ENCODE peak calls at places on chromosome 16, in five cellular contexts. F is gastrocnemius medialis, Y is H1, Q is MM.1S, I is endodermal cell. K is an unnamed sample.

GRCh38 chr16:72590179-72590937 is 418.4 kb upstream of the PMFBP1 start:
- DNase-seq in F (no peak), Y (no peak), Q (peak; percentile 14), I (no peak), K (no peak)

GRCh38 chr16:89176147-89176690 is 4.7 kb downstream of the CDH15 start:
- DNase-seq in F (peak; percentile 61), Y (no peak), Q (no peak), I (no peak), K (no peak)

GRCh38 chr16:85172465-85173071 is 60.3 kb upstream of the CIBAR2 start:
- DNase-seq in F (peak; percentile 81), Y (no peak), Q (no peak), I (peak; percentile 86), K (no peak)

GRCh38 chr16:24646646-24646995 is 82.8 kb upstream of the TNRC6A start:
- DNase-seq in F (no peak), Y (no peak), Q (no peak), I (no peak), K (no peak)

GRCh38 chr16:87963400-87963799 is 12.2 kb downstream of the BANP start:
- DNase-seq in F (no peak), Y (no peak), Q (no peak), I (peak; percentile 26), K (no peak)

GRCh38 chr16:53356478-53357207 is 77.6 kb upstream of the RBL2 start:
- DNase-seq in F (no peak), Y (no peak), Q (no peak), I (peak; percentile 63), K (no peak)

GRCh38 chr16:88131966-88132365 is 180.7 kb downstream of the BANP start:
- DNase-seq in F (no peak), Y (no peak), Q (no peak), I (no peak), K (no peak)

GRCh38 chr16:25297151-25297787 is 39.6 kb upstream of the ZKSCAN2 start:
- DNase-seq in F (no peak), Y (no peak), Q (no peak), I (no peak), K (no peak)

GRCh38 chr16:85557083-85557975 is 55.8 kb upstream of the GSE1 start:
- DNase-seq in F (peak; percentile 48), Y (no peak), Q (peak; percentile 18), I (peak; percentile 77), K (no peak)

GRCh38 chr16:88804552-88805339 is 1.2 kb downstream of the CDT1 start:
- DNase-seq in F (no peak), Y (no peak), Q (peak; percentile 58), I (peak; percentile 80), K (no peak)

GRCh38 chr16:9014389-9014788 is 50.7 kb upstream of the USP7 start:
- DNase-seq in F (no peak), Y (no peak), Q (no peak), I (no peak), K (no peak)

GRCh38 chr16:12406840-12407690 is 396.6 kb downstream of the CPPED1 start:
- DNase-seq in F (no peak), Y (no peak), Q (no peak), I (no peak), K (no peak)

GRCh38 chr16:17499223-17499902 is 28.6 kb upstream of the XYLT1 start:
- DNase-seq in F (no peak), Y (no peak), Q (no peak), I (no peak), K (no peak)

GRCh38 chr16:24736758-24737157 is 7.3 kb downstream of the TNRC6A start:
- DNase-seq in F (no peak), Y (no peak), Q (no peak), I (no peak), K (no peak)

GRCh38 chr16:51146256-51146924 is 4.7 kb downstream of the SALL1 start:
- DNase-seq in F (no peak), Y (no peak), Q (no peak), I (no peak), K (no peak)
- TF ChIP-seq CTCF in F (no peak), Y (peak; percentile 10), Q (no peak), I (peak; percentile 48), K (peak; percentile 64)

GRCh38 chr16:1781758-1782407 is 488 bp downstream of the SPSB3 start:
- DNase-seq in F (no peak), Y (no peak), Q (peak; percentile 25), I (peak; percentile 75), K (no peak)
- TF ChIP-seq CTCF in F (peak; percentile 12), Y (no peak), Q (peak; percentile 10), I (peak; percentile 51), K (peak; percentile 56)

GRCh38 chr16:4273858-4274291 is 1.1 kb upstream of the TFAP4 start:
- DNase-seq in F (peak; percentile 31), Y (no peak), Q (peak; percentile 64), I (peak; percentile 92), K (peak; percentile 78)
- TF ChIP-seq CTCF in F (peak; percentile 28), Y (peak; percentile 39), Q (peak; percentile 51), I (peak; percentile 82), K (peak; percentile 78)

GRCh38 chr16:14652726-14653125 is 20.0 kb downstream of the BFAR start:
- DNase-seq in F (no peak), Y (no peak), Q (no peak), I (no peak), K (no peak)
- TF ChIP-seq CTCF in F (no peak), Y (no peak), Q (no peak), I (no peak), K (no peak)

GRCh38 chr16:47132310-47132709 is 11.4 kb downstream of the NETO2 start:
- DNase-seq in F (no peak), Y (no peak), Q (no peak), I (no peak), K (no peak)
- TF ChIP-seq CTCF in F (no peak), Y (no peak), Q (no peak), I (no peak), K (peak; percentile 20)

GRCh38 chr16:69566437-69567030 is 768 bp downstream of the NFAT5 start:
- DNase-seq in F (peak; percentile 44), Y (no peak), Q (peak; percentile 53), I (peak; percentile 78), K (peak; percentile 71)

GRCh38 chr16:69564845-69565610 is 738 bp upstream of the NFAT5 start:
- DNase-seq in F (no peak), Y (no peak), Q (peak; percentile 38), I (no peak), K (no peak)

GRCh38 chr16:69567031-69567680 is 1.4 kb downstream of the NFAT5 start:
- DNase-seq in F (no peak), Y (no peak), Q (peak; percentile 9), I (peak; percentile 68), K (no peak)

GRCh38 chr16:69563605-69564580 is 1.9 kb upstream of the NFAT5 start:
- DNase-seq in F (no peak), Y (no peak), Q (peak; percentile 54), I (peak; percentile 72), K (no peak)

DNA sequence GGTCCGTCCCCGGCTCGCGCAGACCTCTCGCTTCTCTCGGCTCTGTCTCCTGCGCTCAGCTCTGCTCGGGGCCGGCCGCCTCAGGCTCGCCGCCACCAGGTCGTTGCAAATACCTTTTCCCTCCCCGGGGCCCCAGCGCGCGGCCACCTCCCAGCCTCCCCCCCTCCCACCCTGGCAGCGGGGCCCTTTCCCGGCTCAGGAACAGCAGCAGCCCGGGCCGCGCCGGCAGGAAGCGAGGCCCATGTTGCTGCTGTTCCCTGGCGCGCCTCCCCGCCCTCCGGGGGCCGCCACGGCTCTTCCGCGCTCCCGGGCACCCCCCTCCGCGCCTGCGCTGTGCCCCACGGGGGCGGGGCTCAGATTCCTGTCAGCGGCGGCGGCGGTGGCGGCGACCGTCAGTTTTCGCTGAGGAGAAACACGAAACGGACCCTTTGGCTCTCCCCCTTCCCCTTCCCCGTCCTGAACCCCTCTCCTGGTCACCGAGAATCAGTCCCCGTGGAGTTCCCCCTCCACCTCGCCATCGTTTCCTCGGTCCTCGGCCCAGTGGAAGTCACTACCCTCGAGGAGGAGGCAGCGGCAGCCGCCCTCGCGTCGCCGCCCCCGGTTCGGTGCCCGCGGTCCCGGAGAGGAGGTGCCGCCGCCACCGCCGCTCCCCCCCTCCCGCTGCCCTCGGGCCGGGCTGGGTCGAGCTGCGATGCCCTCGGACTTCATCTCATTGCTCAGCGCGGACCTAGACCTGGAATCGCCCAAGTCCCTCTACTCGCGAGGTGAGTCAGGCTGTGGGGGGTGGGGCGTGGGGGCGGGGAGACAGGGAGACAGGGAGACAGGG is at the start of gene NFAT5:
- DNase-seq in F (peak; percentile 77), Y (peak; percentile 53), Q (peak; percentile 82), I (peak; percentile 98), K (peak; percentile 97)
- TF ChIP-seq CTCF in F (no peak), Y (no peak), Q (no peak), I (peak; percentile 51), K (peak; percentile 36)

DNA sequence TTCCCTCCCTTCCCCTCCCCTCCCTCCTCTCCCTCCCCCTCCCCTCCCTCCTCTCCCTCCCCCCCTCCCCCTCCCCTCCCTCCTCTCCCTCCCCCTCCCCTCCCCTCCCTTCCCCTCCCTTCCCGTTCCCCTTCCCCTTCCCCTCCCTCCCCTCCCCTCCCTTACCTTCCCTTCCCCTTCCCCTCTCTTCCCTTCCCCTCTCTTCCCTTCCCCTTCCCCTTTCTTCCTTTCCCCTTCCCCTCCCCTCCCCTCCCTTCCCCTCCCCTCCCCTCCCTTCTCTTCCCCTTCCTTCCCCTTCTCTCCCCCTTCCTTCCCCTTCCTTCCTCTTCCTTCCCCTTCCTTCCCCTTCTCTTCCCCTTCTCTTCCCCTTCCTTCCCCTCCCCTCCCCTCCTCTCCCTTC is 61.1 kb downstream of the EMP2 start:
- DNase-seq in F (no peak), Y (no peak), Q (no peak), I (no peak), K (no peak)
- TF ChIP-seq CTCF in F (no peak), Y (no peak), Q (no peak), I (no peak), K (no peak)

GRCh38 chr16:68096491-68096890 is 11.3 kb downstream of the NFATC3 start:
- DNase-seq in F (no peak), Y (no peak), Q (no peak), I (no peak), K (no peak)

GRCh38 chr16:68091604-68092261 is 6.6 kb downstream of the NFATC3 start:
- DNase-seq in F (peak; percentile 67), Y (no peak), Q (no peak), I (no peak), K (no peak)

GRCh38 chr16:68097088-68097487 is 11.9 kb downstream of the NFATC3 start:
- DNase-seq in F (no peak), Y (no peak), Q (no peak), I (no peak), K (no peak)

GRCh38 chr16:68093816-68094613 is 8.8 kb downstream of the NFATC3 start:
- DNase-seq in F (no peak), Y (no peak), Q (peak; percentile 24), I (no peak), K (no peak)

GRCh38 chr16:68094614-68094934 is 9.4 kb downstream of the NFATC3 start:
- DNase-seq in F (no peak), Y (no peak), Q (no peak), I (no peak), K (no peak)
- TF ChIP-seq CTCF in F (no peak), Y (no peak), Q (no peak), I (peak; percentile 36), K (peak; percentile 41)

K was measured in type B pancreatic cell.